ENCODE peak calls at places on chromosome 16, in six cellular contexts. Q, O, S, W, T and I are unnamed samples.

GRCh38 chr16:89155851-89156739 is 15.5 kb upstream of the CDH15 start:
- DNase-seq in T (no peak), W (no peak), S (peak), Q (no peak), O (no peak), I (no peak)

GRCh38 chr16:86637744-86638143 is 59.4 kb downstream of the FOXL1 start:
- DNase-seq in T (no peak), O (no peak), Q (no peak), S (no peak), W (no peak), I (no peak)

GRCh38 chr16:49003992-49004391 is 277.6 kb downstream of the CBLN1 start:
- DNase-seq in W (no peak), S (no peak), Q (no peak), O (peak), T (no peak), I (no peak)

GRCh38 chr16:50878966-50879615 is 137.2 kb downstream of the CYLD start:
- DNase-seq in T (no peak), O (no peak), Q (no peak), S (no peak), W (no peak), I (no peak)

GRCh38 chr16:3401719-3402397 is 843 bp downstream of the ZNF174 start:
- DNase-seq in S (no peak), W (no peak), Q (peak), T (no peak), O (peak), I (no peak)

GRCh38 chr16:1211451-1212268 is 13.4 kb downstream of the TPSG1 start:
- DNase-seq in Q (no peak), W (no peak), T (no peak), S (no peak), O (no peak), I (no peak)

GRCh38 chr16:1042776-1043349 is 29.7 kb upstream of the SSTR5 start:
- DNase-seq in T (no peak), S (no peak), Q (no peak), O (no peak), W (no peak), I (no peak)

GRCh38 chr16:86761117-86761971 is 183.0 kb downstream of the FOXL1 start:
- DNase-seq in S (peak), T (no peak), O (peak), W (no peak), Q (peak), I (no peak)

GRCh38 chr16:31033709-31034492 is 543 bp downstream of the STX4 start:
- DNase-seq in W (peak), S (peak), Q (peak), O (peak), T (no peak), I (peak)

GRCh38 chr16:886802-887731 is 83.7 kb downstream of the LMF1 start:
- DNase-seq in T (no peak), W (no peak), O (no peak), S (no peak), Q (no peak), I (no peak)

GRCh38 chr16:85900031-85900792 is 1.2 kb downstream of the IRF8 start:
- DNase-seq in Q (no peak), O (no peak), W (no peak), S (peak), T (no peak), I (peak)

GRCh38 chr16:70740919-70741778 is 55.3 kb upstream of the MTSS2 start:
- DNase-seq in T (no peak), Q (no peak), S (no peak), W (no peak), O (no peak), I (no peak)

GRCh38 chr16:47461598-47462266 is 601 bp downstream of the PHKB start:
- DNase-seq in Q (peak), O (peak), T (no peak), W (no peak), S (no peak), I (no peak)

GRCh38 chr16:49890876-49891275 is 35.0 kb upstream of the ZNF423 start:
- DNase-seq in Q (no peak), O (no peak), W (no peak), S (no peak), T (peak), I (no peak)

GRCh38 chr16:88770459-88771293 is 14.3 kb downstream of the PIEZO1 start:
- DNase-seq in W (no peak), T (peak), Q (no peak), O (peak), S (peak), I (no peak)

GRCh38 chr16:49727611-49728010 is 128.3 kb downstream of the ZNF423 start:
- DNase-seq in T (no peak), Q (no peak), S (no peak), O (no peak), W (no peak), I (no peak)

GRCh38 chr16:51041546-51041945 is 109.5 kb downstream of the SALL1 start:
- DNase-seq in W (no peak), Q (no peak), T (no peak), O (no peak), S (no peak), I (no peak)

GRCh38 chr16:14427371-14427948 is 202.6 kb downstream of the PARN start:
- DNase-seq in O (no peak), W (no peak), Q (no peak), S (no peak), T (no peak), I (no peak)

GRCh38 chr16:7397901-7398300 is 65.3 kb downstream of the RBFOX1 start:
- DNase-seq in Q (no peak), W (no peak), S (no peak), T (no peak), O (no peak), I (no peak)

GRCh38 chr16:89946515-89946914 is 2.0 kb upstream of the DEF8 start:
- DNase-seq in O (no peak), T (no peak), W (no peak), Q (no peak), S (no peak), I (no peak)

GRCh38 chr16:85931596-85932402 is 32.8 kb downstream of the IRF8 start:
- DNase-seq in S (no peak), W (no peak), T (no peak), O (no peak), Q (no peak), I (no peak)

GRCh38 chr16:57041182-57042156 is 50.9 kb upstream of the CPNE2 start:
- DNase-seq in W (no peak), Q (no peak), S (peak), O (no peak), T (no peak), I (no peak)

GRCh38 chr16:57634171-57634570 is 5.7 kb downstream of the ADGRG1 start:
- DNase-seq in T (no peak), O (no peak), W (no peak), S (no peak), Q (no peak), I (no peak)

GRCh38 chr16:88920618-88921602 is 54.5 kb upstream of the PABPN1L start:
- DNase-seq in Q (no peak), W (no peak), O (peak), T (no peak), S (peak), I (no peak)

GRCh38 chr16:73329363-73330306 is 281.7 kb upstream of the ZFHX3 start:
- DNase-seq in Q (no peak), S (no peak), T (no peak), W (no peak), O (peak), I (no peak)

GRCh38 chr16:83953796-83954576 is 946 bp downstream of the OSGIN1 start:
- DNase-seq in T (no peak), W (no peak), S (no peak), Q (peak), O (no peak), I (no peak)

GRCh38 chr16:86134802-86135461 is 236.0 kb downstream of the IRF8 start:
- DNase-seq in W (no peak), Q (no peak), O (no peak), S (no peak), T (no peak), I (no peak)

GRCh38 chr16:88804552-88805339 is 1.2 kb downstream of the CDT1 start:
- DNase-seq in O (peak), W (no peak), Q (peak), S (no peak), T (no peak), I (no peak)

GRCh38 chr16:17343028-17343427 is 127.7 kb downstream of the XYLT1 start:
- DNase-seq in S (no peak), O (no peak), T (no peak), Q (no peak), W (no peak), I (no peak)

GRCh38 chr16:85549766-85550421 is 63.2 kb upstream of the GSE1 start:
- DNase-seq in S (no peak), W (no peak), O (no peak), T (no peak), Q (no peak), I (no peak)

GRCh38 chr16:82657239-82657638 is 30.5 kb downstream of the CDH13 start:
- DNase-seq in Q (no peak), O (no peak), S (no peak), W (no peak), T (no peak), I (no peak)

GRCh38 chr16:82655315-82655714 is 28.5 kb downstream of the CDH13 start:
- DNase-seq in T (no peak), W (no peak), Q (no peak), O (no peak), S (peak), I (no peak)

GRCh38 chr16:82657786-82658185 is 31.0 kb downstream of the CDH13 start:
- DNase-seq in O (no peak), Q (no peak), W (no peak), S (no peak), T (no peak), I (no peak)

GRCh38 chr16:82653550-82654511 is 27.1 kb downstream of the CDH13 start:
- DNase-seq in W (no peak), O (no peak), T (no peak), Q (peak), S (no peak), I (no peak)

GRCh38 chr16:82655720-82656500 is 29.1 kb downstream of the CDH13 start:
- DNase-seq in Q (no peak), W (no peak), O (no peak), S (no peak), T (no peak), I (no peak)
- H3K4me3 ChIP-seq in Q (no peak), W (no peak), O (no peak), S (no peak), T (no peak), I (no peak)

GRCh38 chr16:4663756-4664465 is 29.5 kb upstream of the NUDT16L1 start:
- DNase-seq in Q (no peak), T (no peak), W (no peak), O (no peak), S (peak), I (no peak)
- TF ChIP-seq EP300 in Q (no peak), T (no peak), W (no peak), O (no peak), S (no peak), I (no peak)

DNA sequence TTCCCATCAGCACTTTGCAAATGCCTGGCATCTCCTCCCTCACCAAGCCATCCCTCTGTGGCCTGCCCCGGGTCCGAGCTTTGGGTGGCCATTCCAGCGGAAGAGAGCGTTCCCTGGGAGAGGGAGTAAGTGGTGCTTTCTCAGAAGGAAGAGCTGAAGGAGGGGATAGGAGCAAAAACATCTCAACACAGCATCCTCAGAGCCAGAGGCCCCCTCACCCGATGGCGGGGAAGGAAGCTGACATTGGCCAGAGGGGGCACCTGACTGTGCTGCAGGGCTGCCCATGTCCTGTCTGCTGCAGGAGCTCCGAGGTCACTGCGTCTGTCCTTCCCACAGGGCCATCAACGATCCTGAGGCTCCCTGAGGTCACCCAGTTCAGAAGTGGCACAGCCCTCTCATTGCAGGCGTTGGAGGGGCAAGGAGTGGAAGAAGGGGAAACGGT is 427 bp upstream of the TLCD3B start:
- DNase-seq in W (no peak), Q (no peak), S (no peak), T (no peak), O (no peak), I (no peak)
- H3K4me3 ChIP-seq in W (no peak), Q (peak), S (no peak), T (peak), O (peak), I (no peak)

DNA sequence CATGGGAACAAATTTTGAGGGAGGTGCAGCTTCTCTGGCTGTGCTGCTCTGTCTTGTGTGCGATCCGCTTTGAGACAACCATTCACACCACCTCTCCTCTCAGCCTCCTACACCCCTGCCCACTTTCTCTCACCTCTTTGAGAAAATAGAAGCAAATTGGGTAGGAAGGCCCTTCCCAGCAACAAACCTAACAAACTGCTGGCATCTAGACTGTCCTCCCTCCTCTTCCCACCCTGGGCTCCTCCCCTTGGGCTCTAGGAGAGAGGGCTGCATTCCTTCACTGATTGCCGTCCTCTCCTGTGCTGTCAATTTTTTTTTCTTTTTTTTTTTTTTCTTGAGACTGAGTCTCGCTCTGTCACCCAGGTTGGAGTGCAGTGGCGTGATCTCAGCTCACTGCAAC is 13.5 kb downstream of the CDIPT start:
- DNase-seq in S (no peak), W (no peak), T (no peak), O (no peak), Q (no peak), I (no peak)
- TF ChIP-seq EP300 in S (no peak), W (no peak), T (no peak), O (no peak), Q (no peak), I (no peak)

GRCh38 chr16:28100810-28101532 is 37.5 kb upstream of the GSG1L start:
- DNase-seq in O (no peak), Q (no peak), W (peak), T (no peak), S (no peak), I (no peak)
- H3K4me3 ChIP-seq in O (no peak), Q (no peak), W (no peak), T (no peak), S (no peak), I (no peak)